ENCODE peak calls at places on chromosome 4, in five cellular contexts. E is AG20443; J is HS-5; K is stimulated activated CD4-positive, alpha-beta T cell treated with anti-CD3 and anti-CD28 coated beads, Interleukin-12 subunit alpha, Interleukin-12 subunit beta, amount 100 ng/mL, for 48 hours; N is activated CD4-positive, alpha-beta T cell treated with anti-CD3 and anti-CD28 coated beads for 48 hours. G is an unnamed sample.

GRCh38 chr4:31557444-31557843 is 837.3 kb downstream of the PCDH7 start:
- DNase-seq in E (no peak), K (no peak), N (no peak), J (no peak), G (no peak)

GRCh38 chr4:6898763-6899162 is 10.9 kb upstream of the TBC1D14 start:
- DNase-seq in E (no peak), N (no peak), K (no peak), J (no peak), G (no peak)

GRCh38 chr4:172652369-172652768 is 516.2 kb upstream of the GALNT7 start:
- DNase-seq in K (no peak), J (no peak), N (no peak), E (no peak), G (no peak)

GRCh38 chr4:166197166-166197565 is 324.1 kb downstream of the TLL1 start:
- DNase-seq in N (no peak), K (no peak), E (no peak), J (no peak), G (no peak)

GRCh38 chr4:96162631-96163030 is 322.7 kb downstream of the PDHA2 start:
- DNase-seq in N (no peak), E (no peak), K (no peak), J (peak; percentile 16), G (no peak)

GRCh38 chr4:121358473-121358872 is 22.3 kb downstream of the QRFPR start:
- DNase-seq in E (peak; percentile 14), N (no peak), K (no peak), J (peak; percentile 30), G (no peak)

GRCh38 chr4:98352940-98353339 is 91.8 kb downstream of the RAP1GDS1 start:
- DNase-seq in E (no peak), K (no peak), N (no peak), J (no peak), G (no peak)

GRCh38 chr4:176945314-176945713 is 152.6 kb upstream of the VEGFC start:
- DNase-seq in K (no peak), J (no peak), E (no peak), N (no peak), G (no peak)

GRCh38 chr4:61011051-61011450 is 189.1 kb upstream of the ADGRL3 start:
- DNase-seq in N (no peak), E (no peak), K (no peak), J (peak; percentile 6), G (no peak)

GRCh38 chr4:75736862-75737261 is 12.5 kb downstream of the USO1 start:
- DNase-seq in J (no peak), K (no peak), E (peak; percentile 28), N (no peak), G (no peak)

GRCh38 chr4:98210293-98210692 is 50.9 kb upstream of the RAP1GDS1 start:
- DNase-seq in E (no peak), J (no peak), K (no peak), N (no peak), G (no peak)

GRCh38 chr4:153728151-153728550 is 31.7 kb downstream of the RNF175 start:
- DNase-seq in K (no peak), J (no peak), N (no peak), E (no peak), G (no peak)

GRCh38 chr4:56937262-56937661 is 29.6 kb downstream of the REST start:
- DNase-seq in J (peak; percentile 94), K (no peak), E (peak; percentile 70), N (no peak), G (peak; percentile 56)

GRCh38 chr4:8543623-8544022 is 36.6 kb upstream of the GPR78 start:
- DNase-seq in J (no peak), N (no peak), K (no peak), E (no peak), G (no peak)

G was measured in keratinocyte.